ENCODE peak calls at places on chromosomes 11 and 22, in ten cellular contexts. One of them, this sample, is unnamed.

GRCh38 chr11:12675951-12676711 is 1.9 kb downstream of the TEAD1 start:
- DNase-seq in heart left ventricle: no peak
- DNase-seq in sigmoid colon: peak; percentile 80
- DNase-seq in fibroblast of pulmonary artery: peak; percentile 63
- DNase-seq in foreskin fibroblast: peak; percentile 48
- DNase-seq in stomach: no peak
- DNase-seq in lung: no peak
- DNase-seq in astrocyte of the spinal cord: peak; percentile 67
- DNase-seq in AG04450: no peak
- DNase-seq in retinal pigment epithelial cell: no peak
- DNase-seq in this sample: no peak

GRCh38 chr22:20324139-20324516 is 4.3 kb upstream of the DGCR6L start:
- DNase-seq in sigmoid colon: no peak
- DNase-seq in AG04450: no peak
- DNase-seq in astrocyte of the spinal cord: no peak
- DNase-seq in lung: no peak
- DNase-seq in retinal pigment epithelial cell: no peak
- DNase-seq in heart left ventricle: no peak
- DNase-seq in fibroblast of pulmonary artery: no peak
- DNase-seq in foreskin fibroblast: no peak
- DNase-seq in stomach: peak; percentile 21
- DNase-seq in this sample: no peak

GRCh38 chr11:59668188-59668949 is 468 bp downstream of the PATL1 start:
- DNase-seq in sigmoid colon: peak; percentile 86
- DNase-seq in retinal pigment epithelial cell: no peak
- DNase-seq in foreskin fibroblast: peak; percentile 63
- DNase-seq in fibroblast of pulmonary artery: peak; percentile 39
- DNase-seq in AG04450: no peak
- DNase-seq in lung: peak; percentile 66
- DNase-seq in stomach: peak; percentile 31
- DNase-seq in astrocyte of the spinal cord: peak; percentile 34
- DNase-seq in heart left ventricle: no peak
- DNase-seq in this sample: no peak

GRCh38 chr11:12691473-12691872 is 17.3 kb downstream of the TEAD1 start:
- DNase-seq in retinal pigment epithelial cell: no peak
- DNase-seq in heart left ventricle: no peak
- DNase-seq in fibroblast of pulmonary artery: no peak
- DNase-seq in stomach: no peak
- DNase-seq in astrocyte of the spinal cord: peak; percentile 52
- DNase-seq in lung: no peak
- DNase-seq in sigmoid colon: no peak
- DNase-seq in AG04450: no peak
- DNase-seq in foreskin fibroblast: peak; percentile 77
- DNase-seq in this sample: no peak

GRCh38 chr22:43222987-43223386 is 36.1 kb upstream of the TTLL12 start:
- DNase-seq in foreskin fibroblast: no peak
- DNase-seq in retinal pigment epithelial cell: no peak
- DNase-seq in fibroblast of pulmonary artery: no peak
- DNase-seq in lung: no peak
- DNase-seq in astrocyte of the spinal cord: no peak
- DNase-seq in heart left ventricle: no peak
- DNase-seq in sigmoid colon: no peak
- DNase-seq in stomach: no peak
- DNase-seq in AG04450: no peak
- DNase-seq in this sample: no peak

GRCh38 chr11:12216542-12217422 is 106.4 kb downstream of the MICAL2 start:
- DNase-seq in fibroblast of pulmonary artery: peak; percentile 60
- DNase-seq in stomach: peak; percentile 56
- DNase-seq in sigmoid colon: no peak
- DNase-seq in AG04450: no peak
- DNase-seq in retinal pigment epithelial cell: no peak
- DNase-seq in astrocyte of the spinal cord: peak; percentile 59
- DNase-seq in heart left ventricle: no peak
- DNase-seq in foreskin fibroblast: no peak
- DNase-seq in lung: no peak
- DNase-seq in this sample: no peak

GRCh38 chr11:105132716-105133511 is 6.7 kb downstream of the CARD18 start:
- DNase-seq in AG04450: peak; percentile 32
- DNase-seq in lung: no peak
- DNase-seq in astrocyte of the spinal cord: peak; percentile 65
- DNase-seq in stomach: no peak
- DNase-seq in foreskin fibroblast: peak; percentile 62
- DNase-seq in heart left ventricle: no peak
- DNase-seq in fibroblast of pulmonary artery: peak; percentile 90
- DNase-seq in sigmoid colon: no peak
- DNase-seq in retinal pigment epithelial cell: peak; percentile 66
- DNase-seq in this sample: no peak

GRCh38 chr11:79253280-79253679 is 187.6 kb downstream of the TENM4 start:
- DNase-seq in heart left ventricle: no peak
- DNase-seq in lung: no peak
- DNase-seq in foreskin fibroblast: peak; percentile 17
- DNase-seq in fibroblast of pulmonary artery: no peak
- DNase-seq in stomach: no peak
- DNase-seq in sigmoid colon: no peak
- DNase-seq in AG04450: no peak
- DNase-seq in retinal pigment epithelial cell: no peak
- DNase-seq in astrocyte of the spinal cord: no peak
- DNase-seq in this sample: no peak

GRCh38 chr11:29306527-29306926 is 710.3 kb downstream of the KCNA4 start:
- DNase-seq in heart left ventricle: no peak
- DNase-seq in retinal pigment epithelial cell: peak; percentile 56
- DNase-seq in fibroblast of pulmonary artery: peak; percentile 94
- DNase-seq in stomach: no peak
- DNase-seq in foreskin fibroblast: peak; percentile 90
- DNase-seq in sigmoid colon: no peak
- DNase-seq in lung: no peak
- DNase-seq in AG04450: peak; percentile 70
- DNase-seq in astrocyte of the spinal cord: peak; percentile 92
- DNase-seq in this sample: no peak

GRCh38 chr11:111918390-111919256 is at the start of gene C11orf52:
- DNase-seq in heart left ventricle: peak; percentile 43
- DNase-seq in astrocyte of the spinal cord: peak; percentile 56
- DNase-seq in foreskin fibroblast: peak; percentile 59
- DNase-seq in fibroblast of pulmonary artery: peak; percentile 34
- DNase-seq in retinal pigment epithelial cell: no peak
- DNase-seq in AG04450: no peak
- DNase-seq in lung: peak; percentile 83
- DNase-seq in sigmoid colon: no peak
- DNase-seq in stomach: peak; percentile 89
- DNase-seq in this sample: peak; percentile 67

GRCh38 chr11:30368394-30368793 is 45.5 kb downstream of the ARL14EP start:
- DNase-seq in heart left ventricle: no peak
- DNase-seq in lung: no peak
- DNase-seq in foreskin fibroblast: no peak
- DNase-seq in AG04450: no peak
- DNase-seq in stomach: no peak
- DNase-seq in retinal pigment epithelial cell: no peak
- DNase-seq in astrocyte of the spinal cord: no peak
- DNase-seq in sigmoid colon: no peak
- DNase-seq in fibroblast of pulmonary artery: no peak
- DNase-seq in this sample: no peak

GRCh38 chr22:40597541-40598453 is 38.7 kb downstream of the MRTFA start:
- DNase-seq in fibroblast of pulmonary artery: peak; percentile 36
- DNase-seq in sigmoid colon: no peak
- DNase-seq in stomach: peak; percentile 29
- DNase-seq in AG04450: no peak
- DNase-seq in retinal pigment epithelial cell: peak; percentile 70
- DNase-seq in astrocyte of the spinal cord: peak; percentile 19
- DNase-seq in lung: no peak
- DNase-seq in foreskin fibroblast: peak; percentile 30
- DNase-seq in heart left ventricle: no peak
- DNase-seq in this sample: no peak

GRCh38 chr22:22933100-22933806 is 45.6 kb downstream of the IGLL5 start:
- DNase-seq in stomach: no peak
- DNase-seq in heart left ventricle: no peak
- DNase-seq in sigmoid colon: no peak
- DNase-seq in astrocyte of the spinal cord: no peak
- DNase-seq in fibroblast of pulmonary artery: no peak
- DNase-seq in foreskin fibroblast: no peak
- DNase-seq in lung: no peak
- DNase-seq in AG04450: no peak
- DNase-seq in retinal pigment epithelial cell: no peak
- DNase-seq in this sample: no peak

GRCh38 chr11:115134886-115135285 is 369.3 kb downstream of the CADM1 start:
- DNase-seq in heart left ventricle: no peak
- DNase-seq in retinal pigment epithelial cell: no peak
- DNase-seq in astrocyte of the spinal cord: no peak
- DNase-seq in fibroblast of pulmonary artery: no peak
- DNase-seq in foreskin fibroblast: no peak
- DNase-seq in sigmoid colon: no peak
- DNase-seq in lung: no peak
- DNase-seq in stomach: no peak
- DNase-seq in AG04450: no peak
- DNase-seq in this sample: no peak

GRCh38 chr11:36449566-36450390 is 60.3 kb downstream of the TRAF6 start:
- DNase-seq in astrocyte of the spinal cord: peak; percentile 35
- DNase-seq in lung: no peak
- DNase-seq in fibroblast of pulmonary artery: peak; percentile 23
- DNase-seq in retinal pigment epithelial cell: no peak
- DNase-seq in stomach: no peak
- DNase-seq in foreskin fibroblast: no peak
- DNase-seq in AG04450: no peak
- DNase-seq in sigmoid colon: no peak
- DNase-seq in heart left ventricle: no peak
- DNase-seq in this sample: no peak

GRCh38 chr11:128707671-128708070 is 13.8 kb downstream of the FLI1 start:
- DNase-seq in heart left ventricle: no peak
- DNase-seq in foreskin fibroblast: peak; percentile 65
- DNase-seq in lung: no peak
- DNase-seq in sigmoid colon: no peak
- DNase-seq in fibroblast of pulmonary artery: peak; percentile 60
- DNase-seq in astrocyte of the spinal cord: peak; percentile 53
- DNase-seq in retinal pigment epithelial cell: no peak
- DNase-seq in AG04450: no peak
- DNase-seq in stomach: no peak
- DNase-seq in this sample: no peak

GRCh38 chr11:8354622-8355417 is 91.1 kb upstream of the LMO1 start:
- DNase-seq in AG04450: no peak
- DNase-seq in stomach: no peak
- DNase-seq in astrocyte of the spinal cord: no peak
- DNase-seq in sigmoid colon: no peak
- DNase-seq in retinal pigment epithelial cell: no peak
- DNase-seq in foreskin fibroblast: peak; percentile 30
- DNase-seq in heart left ventricle: no peak
- DNase-seq in lung: no peak
- DNase-seq in fibroblast of pulmonary artery: no peak
- DNase-seq in this sample: no peak
- TF ChIP-seq CTCF in AG04450: no peak
- TF ChIP-seq CTCF in stomach: no peak
- TF ChIP-seq CTCF in astrocyte of the spinal cord: no peak
- TF ChIP-seq CTCF in sigmoid colon: no peak
- TF ChIP-seq CTCF in retinal pigment epithelial cell: peak; percentile 38
- TF ChIP-seq CTCF in foreskin fibroblast: no peak
- TF ChIP-seq CTCF in heart left ventricle: no peak
- TF ChIP-seq CTCF in lung: no peak
- TF ChIP-seq CTCF in fibroblast of pulmonary artery: no peak
- TF ChIP-seq CTCF in this sample: peak; percentile 18

GRCh38 chr11:57777969-57778317 is 16.3 kb downstream of the CTNND1 start:
- DNase-seq in AG04450: no peak
- DNase-seq in fibroblast of pulmonary artery: peak; percentile 55
- DNase-seq in retinal pigment epithelial cell: no peak
- DNase-seq in sigmoid colon: no peak
- DNase-seq in foreskin fibroblast: peak; percentile 32
- DNase-seq in lung: no peak
- DNase-seq in stomach: peak; percentile 65
- DNase-seq in astrocyte of the spinal cord: peak; percentile 51
- DNase-seq in heart left ventricle: peak; percentile 50
- DNase-seq in this sample: no peak
- H3K4me3 ChIP-seq in AG04450: peak overlapping the region; percentile 10
- H3K4me3 ChIP-seq in fibroblast of pulmonary artery: peak overlapping the region; percentile 39
- H3K4me3 ChIP-seq in retinal pigment epithelial cell: peak overlapping the region; percentile 26
- H3K4me3 ChIP-seq in sigmoid colon: peak overlapping the region; percentile 15
- H3K4me3 ChIP-seq in foreskin fibroblast: peak overlapping the region; percentile 13
- H3K4me3 ChIP-seq in lung: no peak overlapping the region
- H3K4me3 ChIP-seq in stomach: peak overlapping the region; percentile 18
- H3K4me3 ChIP-seq in astrocyte of the spinal cord: peak overlapping the region; percentile 9
- H3K4me3 ChIP-seq in heart left ventricle: peak overlapping the region; percentile 51
- H3K4me3 ChIP-seq in this sample: no peak overlapping the region

GRCh38 chr11:69892237-69892985 is 73.2 kb upstream of the FGF3 start:
- DNase-seq in retinal pigment epithelial cell: no peak
- DNase-seq in AG04450: no peak
- DNase-seq in stomach: no peak
- DNase-seq in foreskin fibroblast: no peak
- DNase-seq in heart left ventricle: no peak
- DNase-seq in lung: no peak
- DNase-seq in astrocyte of the spinal cord: no peak
- DNase-seq in fibroblast of pulmonary artery: no peak
- DNase-seq in sigmoid colon: no peak
- DNase-seq in this sample: no peak
- TF ChIP-seq CTCF in retinal pigment epithelial cell: peak; percentile 36
- TF ChIP-seq CTCF in AG04450: peak; percentile 28
- TF ChIP-seq CTCF in stomach: no peak
- TF ChIP-seq CTCF in foreskin fibroblast: no peak
- TF ChIP-seq CTCF in heart left ventricle: no peak
- TF ChIP-seq CTCF in lung: no peak
- TF ChIP-seq CTCF in astrocyte of the spinal cord: no peak
- TF ChIP-seq CTCF in fibroblast of pulmonary artery: no peak
- TF ChIP-seq CTCF in sigmoid colon: no peak
- TF ChIP-seq CTCF in this sample: no peak

GRCh38 chr11:109698237-109698636 is 276.2 kb downstream of the C11orf87 start:
- DNase-seq in astrocyte of the spinal cord: no peak
- DNase-seq in fibroblast of pulmonary artery: no peak
- DNase-seq in retinal pigment epithelial cell: no peak
- DNase-seq in stomach: no peak
- DNase-seq in heart left ventricle: no peak
- DNase-seq in lung: no peak
- DNase-seq in sigmoid colon: no peak
- DNase-seq in AG04450: no peak
- DNase-seq in foreskin fibroblast: no peak
- DNase-seq in this sample: no peak

GRCh38 chr11:109697140-109697843 is 275.3 kb downstream of the C11orf87 start:
- DNase-seq in astrocyte of the spinal cord: peak; percentile 57
- DNase-seq in retinal pigment epithelial cell: peak; percentile 5
- DNase-seq in sigmoid colon: no peak
- DNase-seq in heart left ventricle: no peak
- DNase-seq in lung: no peak
- DNase-seq in fibroblast of pulmonary artery: peak; percentile 73
- DNase-seq in AG04450: peak; percentile 15
- DNase-seq in foreskin fibroblast: peak; percentile 63
- DNase-seq in stomach: no peak
- DNase-seq in this sample: no peak

GRCh38 chr11:109696191-109696897 is 274.4 kb downstream of the C11orf87 start:
- DNase-seq in foreskin fibroblast: peak; percentile 58
- DNase-seq in stomach: no peak
- DNase-seq in retinal pigment epithelial cell: no peak
- DNase-seq in AG04450: no peak
- DNase-seq in astrocyte of the spinal cord: peak; percentile 41
- DNase-seq in sigmoid colon: no peak
- DNase-seq in heart left ventricle: no peak
- DNase-seq in lung: no peak
- DNase-seq in fibroblast of pulmonary artery: peak; percentile 2
- DNase-seq in this sample: no peak

DNA sequence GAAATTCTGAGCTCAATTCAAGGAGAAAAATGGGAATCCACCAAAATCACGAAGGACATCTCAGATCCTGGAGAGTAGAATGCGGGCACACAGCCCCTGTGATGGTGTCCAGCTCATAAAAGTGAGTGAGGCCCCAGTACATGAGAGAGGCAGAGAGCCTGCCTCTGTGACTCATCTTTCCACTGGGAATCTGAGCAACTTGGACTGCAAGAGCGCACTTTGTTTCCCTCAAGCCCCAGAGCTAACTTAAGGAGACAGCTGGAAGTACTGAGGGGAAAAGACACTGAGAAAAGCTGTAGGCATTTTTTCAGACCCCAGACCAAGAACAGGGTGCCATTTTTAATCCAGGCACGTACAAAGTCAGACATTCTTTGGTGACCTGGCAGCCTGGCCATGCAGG is 273.7 kb downstream of the C11orf87 start:
- DNase-seq in retinal pigment epithelial cell: no peak
- DNase-seq in sigmoid colon: no peak
- DNase-seq in fibroblast of pulmonary artery: peak; percentile 5
- DNase-seq in stomach: no peak
- DNase-seq in AG04450: no peak
- DNase-seq in astrocyte of the spinal cord: peak; percentile 42
- DNase-seq in foreskin fibroblast: peak; percentile 38
- DNase-seq in lung: no peak
- DNase-seq in heart left ventricle: no peak
- DNase-seq in this sample: no peak
- H3K4me3 ChIP-seq in retinal pigment epithelial cell: no peak overlapping the region
- H3K4me3 ChIP-seq in sigmoid colon: no peak overlapping the region
- H3K4me3 ChIP-seq in fibroblast of pulmonary artery: no peak overlapping the region
- H3K4me3 ChIP-seq in stomach: no peak overlapping the region
- H3K4me3 ChIP-seq in AG04450: no peak overlapping the region
- H3K4me3 ChIP-seq in astrocyte of the spinal cord: no peak overlapping the region
- H3K4me3 ChIP-seq in foreskin fibroblast: no peak overlapping the region
- H3K4me3 ChIP-seq in lung: no peak overlapping the region
- H3K4me3 ChIP-seq in heart left ventricle: no peak overlapping the region
- H3K4me3 ChIP-seq in this sample: no peak overlapping the region